ENCODE peak calls at places on chromosomes 7 and 10, in four cellular contexts. G, J, E and U are unnamed samples.

GRCh38 chr7:1226155-1226901 is 6.3 kb upstream of the UNCX start:
- DNase-seq in G (peak), J (no peak), E (peak), U (peak)

GRCh38 chr7:27961255-27961654 is 219.3 kb downstream of the JAZF1 start:
- DNase-seq in G (no peak), J (peak), E (no peak), U (no peak)

GRCh38 chr7:34091330-34091917 is 186.1 kb downstream of the BMPER start:
- DNase-seq in G (peak), J (peak), E (peak), U (peak)

GRCh38 chr10:13969792-13970140 is 361.0 kb downstream of the FRMD4A start:
- DNase-seq in G (no peak), J (no peak), E (no peak), U (no peak)

GRCh38 chr7:30502470-30503251 is 2.0 kb downstream of the GGCT start:
- DNase-seq in G (no peak), J (no peak), E (no peak), U (no peak)

GRCh38 chr10:124353091-124353815 is 65.5 kb downstream of the OAT start:
- DNase-seq in G (peak), J (no peak), E (no peak), U (no peak)

GRCh38 chr7:155172141-155172540 is 102.0 kb downstream of the HTR5A start:
- DNase-seq in G (no peak), J (no peak), E (no peak), U (no peak)

GRCh38 chr7:8109196-8110022 is 140.8 kb downstream of the GLCCI1 start:
- DNase-seq in G (no peak), J (peak), E (no peak), U (no peak)

GRCh38 chr7:71019703-71020102 is 112.2 kb upstream of the GALNT17 start:
- DNase-seq in G (no peak), J (no peak), E (no peak), U (no peak)

GRCh38 chr10:4264466-4264865 is 479.5 kb upstream of the KLF6 start:
- DNase-seq in G (no peak), J (no peak), E (no peak), U (no peak)

GRCh38 chr10:4263281-4263921 is 478.4 kb upstream of the KLF6 start:
- DNase-seq in G (no peak), J (no peak), E (no peak), U (no peak)

GRCh38 chr10:4266387-4267083 is 481.5 kb upstream of the KLF6 start:
- DNase-seq in G (no peak), J (peak), E (no peak), U (no peak)

GRCh38 chr10:4267084-4267774 is 482.2 kb upstream of the KLF6 start:
- DNase-seq in G (no peak), J (peak), E (no peak), U (no peak)

DNA sequence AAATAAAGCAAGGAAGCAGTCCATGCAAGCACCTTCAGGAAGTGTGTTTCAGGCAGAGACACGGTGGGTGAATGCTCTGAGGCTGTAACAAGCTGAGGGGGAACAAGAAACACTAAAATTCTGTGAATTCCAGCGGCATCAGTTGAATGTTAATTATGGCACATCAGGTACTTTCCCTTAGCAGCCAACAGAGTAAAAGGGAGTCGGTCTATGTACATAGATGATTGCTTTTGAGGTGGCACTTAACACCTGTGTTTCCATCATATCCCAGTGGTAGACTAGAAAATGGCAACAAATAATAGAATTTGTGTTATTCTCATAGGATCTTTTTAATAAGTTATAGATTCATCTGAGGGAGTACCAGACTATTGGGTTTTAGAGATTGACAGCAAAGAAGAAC is 481.0 kb upstream of the KLF6 start:
- DNase-seq in G (no peak), J (no peak), E (no peak), U (no peak)
- H4K8ac ChIP-seq in G (no peak), J (no peak), E (no peak), U (no peak)

DNA sequence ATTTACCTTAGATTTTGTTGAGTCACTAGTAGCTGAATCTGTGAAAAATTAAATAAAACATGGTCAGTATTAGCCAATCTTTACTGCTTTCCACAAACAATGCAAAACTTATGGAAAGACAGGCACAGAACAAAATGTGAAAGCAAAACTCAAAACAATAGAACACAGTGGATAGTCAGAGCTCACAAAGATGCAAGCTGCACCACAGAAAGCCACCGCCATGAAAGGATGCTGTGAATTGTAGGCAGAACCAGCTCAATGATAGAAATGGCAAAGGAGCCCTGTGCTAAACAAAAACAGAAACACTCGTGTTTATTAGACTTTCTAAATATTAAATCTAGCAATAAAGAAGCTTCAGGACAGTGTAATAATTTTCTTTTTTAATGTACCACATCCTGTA is 134.4 kb downstream of the ARHGAP21 start:
- DNase-seq in G (no peak), J (no peak), E (no peak), U (no peak)
- H3K56ac ChIP-seq in G (no peak), J (no peak), E (no peak), U (no peak)

GRCh38 chr10:72261323-72262018 is 12.3 kb upstream of the DDIT4 start:
- DNase-seq in G (no peak), J (no peak), E (no peak), U (peak)

GRCh38 chr10:72265508-72265907 is 8.2 kb upstream of the DDIT4 start:
- DNase-seq in G (no peak), J (no peak), E (no peak), U (peak)

GRCh38 chr10:72265925-72266865 is 7.5 kb upstream of the DDIT4 start:
- DNase-seq in G (no peak), J (no peak), E (no peak), U (no peak)

GRCh38 chr10:72260588-72261322 is 13.0 kb upstream of the DDIT4 start:
- DNase-seq in G (peak), J (peak), E (peak), U (peak)

GRCh38 chr10:72263613-72264241 is 10.0 kb upstream of the DDIT4 start:
- DNase-seq in G (no peak), J (no peak), E (no peak), U (no peak)
- H4K5ac ChIP-seq in G (no peak), J (no peak), E (no peak), U (no peak)

GRCh38 chr10:101006593-101007098 is 7.0 kb downstream of the LZTS2 start:
- DNase-seq in G (no peak), J (peak), E (no peak), U (no peak)
- H4K8ac ChIP-seq in G (no peak), J (no peak), E (no peak), U (no peak)

GRCh38 chr10:17354781-17355180 is 99.6 kb downstream of the ST8SIA6 start:
- DNase-seq in G (no peak), J (no peak), E (no peak), U (no peak)
- H3K56ac ChIP-seq in G (no peak), J (no peak), E (no peak), U (no peak)

DNA sequence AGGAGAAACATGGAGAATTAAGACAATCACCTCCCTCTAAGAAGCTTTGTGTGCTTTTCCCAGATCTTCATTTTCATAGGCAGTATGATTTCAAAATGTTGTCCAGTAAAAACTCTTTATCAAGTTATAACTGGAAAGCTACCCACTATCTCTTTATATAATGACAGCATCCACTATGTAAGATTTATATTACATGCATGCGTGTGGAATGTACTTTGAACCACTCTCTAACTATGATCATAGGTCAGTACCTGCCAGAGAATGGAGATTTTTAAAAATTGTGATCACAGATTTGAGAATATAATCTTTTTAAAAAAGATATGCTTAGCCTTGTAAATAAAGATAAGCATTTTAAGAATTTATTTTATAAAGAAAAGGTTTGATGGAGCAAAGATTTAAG is 17.9 kb downstream of the PAPSS2 start:
- DNase-seq in G (no peak), J (no peak), E (no peak), U (no peak)
- H4K5ac ChIP-seq in G (no peak), J (no peak), E (no peak), U (no peak)

GRCh38 chr10:71501402-71501801 is 104.7 kb downstream of the CDH23 start:
- DNase-seq in G (no peak), J (no peak), E (no peak), U (peak)
- H4K8ac ChIP-seq in G (no peak), J (no peak), E (no peak), U (no peak)